ENCODE peak calls at places on chromosomes 13 and 19, in eight cellular contexts. One of them, this sample, is unnamed.

GRCh38 chr19:39078436-39079200 is 5.5 kb upstream of the ACP7 start:
- DNase-seq in SIG-M5: no peak
- DNase-seq in PC-3: peak
- DNase-seq in T-helper 2 cell: no peak
- DNase-seq in NCI-H1417: no peak
- DNase-seq in stimulated activated CD8-positive, alpha-beta memory T cell treated with anti-CD3 and anti-CD28 coated beads, Interleukin-4, amount 100 ng/mL, for 4 hours: no peak
- DNase-seq in hepatic stellate cell: peak
- DNase-seq in GOT3: peak
- DNase-seq in this sample: peak

GRCh38 chr13:98927954-98928927 is 49.6 kb downstream of the DOCK9 start:
- DNase-seq in stimulated activated CD8-positive, alpha-beta memory T cell treated with anti-CD3 and anti-CD28 coated beads, Interleukin-4, amount 100 ng/mL, for 4 hours: no peak
- DNase-seq in NCI-H1417: no peak
- DNase-seq in PC-3: no peak
- DNase-seq in T-helper 2 cell: no peak
- DNase-seq in hepatic stellate cell: no peak
- DNase-seq in GOT3: no peak
- DNase-seq in SIG-M5: no peak
- DNase-seq in this sample: peak

GRCh38 chr19:47273313-47274070 is 1.2 kb upstream of the INAFM1 start:
- DNase-seq in NCI-H1417: peak
- DNase-seq in stimulated activated CD8-positive, alpha-beta memory T cell treated with anti-CD3 and anti-CD28 coated beads, Interleukin-4, amount 100 ng/mL, for 4 hours: peak
- DNase-seq in hepatic stellate cell: peak
- DNase-seq in GOT3: peak
- DNase-seq in SIG-M5: no peak
- DNase-seq in T-helper 2 cell: peak
- DNase-seq in PC-3: peak
- DNase-seq in this sample: peak

GRCh38 chr13:39450176-39450575 is 152.8 kb downstream of the LHFPL6 start:
- DNase-seq in T-helper 2 cell: no peak
- DNase-seq in PC-3: no peak
- DNase-seq in hepatic stellate cell: no peak
- DNase-seq in SIG-M5: no peak
- DNase-seq in GOT3: no peak
- DNase-seq in NCI-H1417: no peak
- DNase-seq in stimulated activated CD8-positive, alpha-beta memory T cell treated with anti-CD3 and anti-CD28 coated beads, Interleukin-4, amount 100 ng/mL, for 4 hours: no peak
- DNase-seq in this sample: no peak

GRCh38 chr19:18313398-18313797 is 9.5 kb downstream of the LSM4 start:
- DNase-seq in stimulated activated CD8-positive, alpha-beta memory T cell treated with anti-CD3 and anti-CD28 coated beads, Interleukin-4, amount 100 ng/mL, for 4 hours: no peak
- DNase-seq in SIG-M5: no peak
- DNase-seq in T-helper 2 cell: no peak
- DNase-seq in hepatic stellate cell: no peak
- DNase-seq in PC-3: no peak
- DNase-seq in NCI-H1417: no peak
- DNase-seq in GOT3: no peak
- DNase-seq in this sample: no peak

GRCh38 chr13:52615817-52616216 is 26.4 kb upstream of the HNRNPA1L2 start:
- DNase-seq in stimulated activated CD8-positive, alpha-beta memory T cell treated with anti-CD3 and anti-CD28 coated beads, Interleukin-4, amount 100 ng/mL, for 4 hours: no peak
- DNase-seq in GOT3: no peak
- DNase-seq in SIG-M5: no peak
- DNase-seq in NCI-H1417: no peak
- DNase-seq in hepatic stellate cell: peak
- DNase-seq in T-helper 2 cell: no peak
- DNase-seq in PC-3: no peak
- DNase-seq in this sample: peak

GRCh38 chr13:112060899-112061366 is 6.0 kb upstream of the SOX1 start:
- DNase-seq in NCI-H1417: no peak
- DNase-seq in PC-3: no peak
- DNase-seq in SIG-M5: no peak
- DNase-seq in hepatic stellate cell: no peak
- DNase-seq in stimulated activated CD8-positive, alpha-beta memory T cell treated with anti-CD3 and anti-CD28 coated beads, Interleukin-4, amount 100 ng/mL, for 4 hours: no peak
- DNase-seq in GOT3: no peak
- DNase-seq in T-helper 2 cell: no peak
- DNase-seq in this sample: no peak

GRCh38 chr13:20721454-20722357 is 18.2 kb downstream of the IL17D start:
- DNase-seq in PC-3: peak
- DNase-seq in SIG-M5: no peak
- DNase-seq in NCI-H1417: peak
- DNase-seq in stimulated activated CD8-positive, alpha-beta memory T cell treated with anti-CD3 and anti-CD28 coated beads, Interleukin-4, amount 100 ng/mL, for 4 hours: no peak
- DNase-seq in T-helper 2 cell: no peak
- DNase-seq in hepatic stellate cell: peak
- DNase-seq in GOT3: no peak
- DNase-seq in this sample: peak

GRCh38 chr13:104387514-104387913 is 1321.3 kb upstream of the SLC10A2 start:
- DNase-seq in SIG-M5: no peak
- DNase-seq in stimulated activated CD8-positive, alpha-beta memory T cell treated with anti-CD3 and anti-CD28 coated beads, Interleukin-4, amount 100 ng/mL, for 4 hours: no peak
- DNase-seq in T-helper 2 cell: no peak
- DNase-seq in hepatic stellate cell: no peak
- DNase-seq in PC-3: no peak
- DNase-seq in GOT3: no peak
- DNase-seq in NCI-H1417: no peak
- DNase-seq in this sample: no peak

GRCh38 chr19:38731654-38732301 is 12.5 kb downstream of the CAPN12 start:
- DNase-seq in NCI-H1417: peak
- DNase-seq in GOT3: no peak
- DNase-seq in SIG-M5: no peak
- DNase-seq in stimulated activated CD8-positive, alpha-beta memory T cell treated with anti-CD3 and anti-CD28 coated beads, Interleukin-4, amount 100 ng/mL, for 4 hours: no peak
- DNase-seq in T-helper 2 cell: no peak
- DNase-seq in hepatic stellate cell: no peak
- DNase-seq in PC-3: no peak
- DNase-seq in this sample: no peak

GRCh38 chr13:43316997-43317396 is 293.6 kb downstream of the DNAJC15 start:
- DNase-seq in stimulated activated CD8-positive, alpha-beta memory T cell treated with anti-CD3 and anti-CD28 coated beads, Interleukin-4, amount 100 ng/mL, for 4 hours: no peak
- DNase-seq in NCI-H1417: no peak
- DNase-seq in T-helper 2 cell: no peak
- DNase-seq in GOT3: no peak
- DNase-seq in PC-3: no peak
- DNase-seq in SIG-M5: no peak
- DNase-seq in hepatic stellate cell: no peak
- DNase-seq in this sample: peak

GRCh38 chr13:95388420-95389079 is 87.3 kb upstream of the ABCC4 start:
- DNase-seq in stimulated activated CD8-positive, alpha-beta memory T cell treated with anti-CD3 and anti-CD28 coated beads, Interleukin-4, amount 100 ng/mL, for 4 hours: no peak
- DNase-seq in PC-3: no peak
- DNase-seq in GOT3: no peak
- DNase-seq in SIG-M5: peak
- DNase-seq in T-helper 2 cell: no peak
- DNase-seq in NCI-H1417: no peak
- DNase-seq in hepatic stellate cell: no peak
- DNase-seq in this sample: no peak

GRCh38 chr13:40562975-40563349 is 103.5 kb downstream of the FOXO1 start:
- DNase-seq in PC-3: no peak
- DNase-seq in T-helper 2 cell: no peak
- DNase-seq in SIG-M5: no peak
- DNase-seq in stimulated activated CD8-positive, alpha-beta memory T cell treated with anti-CD3 and anti-CD28 coated beads, Interleukin-4, amount 100 ng/mL, for 4 hours: no peak
- DNase-seq in hepatic stellate cell: no peak
- DNase-seq in GOT3: no peak
- DNase-seq in NCI-H1417: no peak
- DNase-seq in this sample: no peak

GRCh38 chr13:100396771-100397170 is 191.8 kb downstream of the GGACT start:
- DNase-seq in NCI-H1417: no peak
- DNase-seq in PC-3: no peak
- DNase-seq in GOT3: no peak
- DNase-seq in hepatic stellate cell: no peak
- DNase-seq in T-helper 2 cell: no peak
- DNase-seq in stimulated activated CD8-positive, alpha-beta memory T cell treated with anti-CD3 and anti-CD28 coated beads, Interleukin-4, amount 100 ng/mL, for 4 hours: no peak
- DNase-seq in SIG-M5: no peak
- DNase-seq in this sample: no peak

GRCh38 chr19:54336893-54337857 is 1.8 kb downstream of the LILRA4 start:
- DNase-seq in PC-3: no peak
- DNase-seq in stimulated activated CD8-positive, alpha-beta memory T cell treated with anti-CD3 and anti-CD28 coated beads, Interleukin-4, amount 100 ng/mL, for 4 hours: no peak
- DNase-seq in hepatic stellate cell: no peak
- DNase-seq in SIG-M5: no peak
- DNase-seq in GOT3: no peak
- DNase-seq in T-helper 2 cell: no peak
- DNase-seq in NCI-H1417: no peak
- DNase-seq in this sample: no peak

GRCh38 chr13:45331981-45332830 is 8.8 kb downstream of the TPT1 start:
- DNase-seq in stimulated activated CD8-positive, alpha-beta memory T cell treated with anti-CD3 and anti-CD28 coated beads, Interleukin-4, amount 100 ng/mL, for 4 hours: no peak
- DNase-seq in hepatic stellate cell: peak
- DNase-seq in T-helper 2 cell: no peak
- DNase-seq in NCI-H1417: no peak
- DNase-seq in SIG-M5: no peak
- DNase-seq in PC-3: peak
- DNase-seq in GOT3: no peak
- DNase-seq in this sample: peak

GRCh38 chr19:4173479-4174211 is 8.7 kb downstream of the SIRT6 start:
- DNase-seq in GOT3: no peak
- DNase-seq in NCI-H1417: no peak
- DNase-seq in SIG-M5: no peak
- DNase-seq in stimulated activated CD8-positive, alpha-beta memory T cell treated with anti-CD3 and anti-CD28 coated beads, Interleukin-4, amount 100 ng/mL, for 4 hours: no peak
- DNase-seq in PC-3: no peak
- DNase-seq in hepatic stellate cell: no peak
- DNase-seq in T-helper 2 cell: no peak
- DNase-seq in this sample: no peak

GRCh38 chr19:42088471-42089190 is 12.7 kb downstream of the ZNF574 start:
- DNase-seq in hepatic stellate cell: peak
- DNase-seq in SIG-M5: no peak
- DNase-seq in NCI-H1417: no peak
- DNase-seq in PC-3: no peak
- DNase-seq in T-helper 2 cell: no peak
- DNase-seq in stimulated activated CD8-positive, alpha-beta memory T cell treated with anti-CD3 and anti-CD28 coated beads, Interleukin-4, amount 100 ng/mL, for 4 hours: no peak
- DNase-seq in GOT3: no peak
- DNase-seq in this sample: peak

GRCh38 chr19:42143341-42144234 is 11.3 kb upstream of the POU2F2 start:
- DNase-seq in SIG-M5: no peak
- DNase-seq in GOT3: no peak
- DNase-seq in PC-3: peak
- DNase-seq in T-helper 2 cell: no peak
- DNase-seq in NCI-H1417: no peak
- DNase-seq in hepatic stellate cell: no peak
- DNase-seq in stimulated activated CD8-positive, alpha-beta memory T cell treated with anti-CD3 and anti-CD28 coated beads, Interleukin-4, amount 100 ng/mL, for 4 hours: no peak
- DNase-seq in this sample: peak

GRCh38 chr13:39779337-39780270 is 124.1 kb downstream of the COG6 start:
- DNase-seq in NCI-H1417: no peak
- DNase-seq in PC-3: peak
- DNase-seq in stimulated activated CD8-positive, alpha-beta memory T cell treated with anti-CD3 and anti-CD28 coated beads, Interleukin-4, amount 100 ng/mL, for 4 hours: no peak
- DNase-seq in hepatic stellate cell: no peak
- DNase-seq in GOT3: no peak
- DNase-seq in SIG-M5: no peak
- DNase-seq in T-helper 2 cell: no peak
- DNase-seq in this sample: no peak

GRCh38 chr19:38704488-38705026 is 39.7 kb downstream of the CAPN12 start:
- DNase-seq in stimulated activated CD8-positive, alpha-beta memory T cell treated with anti-CD3 and anti-CD28 coated beads, Interleukin-4, amount 100 ng/mL, for 4 hours: no peak
- DNase-seq in hepatic stellate cell: no peak
- DNase-seq in T-helper 2 cell: no peak
- DNase-seq in GOT3: no peak
- DNase-seq in SIG-M5: no peak
- DNase-seq in NCI-H1417: no peak
- DNase-seq in PC-3: no peak
- DNase-seq in this sample: no peak

GRCh38 chr13:110340812-110341444 is 33.8 kb downstream of the COL4A2 start:
- DNase-seq in stimulated activated CD8-positive, alpha-beta memory T cell treated with anti-CD3 and anti-CD28 coated beads, Interleukin-4, amount 100 ng/mL, for 4 hours: peak
- DNase-seq in GOT3: no peak
- DNase-seq in SIG-M5: no peak
- DNase-seq in T-helper 2 cell: no peak
- DNase-seq in hepatic stellate cell: peak
- DNase-seq in NCI-H1417: no peak
- DNase-seq in PC-3: no peak
- DNase-seq in this sample: peak

GRCh38 chr13:36453518-36453917 is 21.2 kb downstream of the CCNA1 start:
- DNase-seq in stimulated activated CD8-positive, alpha-beta memory T cell treated with anti-CD3 and anti-CD28 coated beads, Interleukin-4, amount 100 ng/mL, for 4 hours: no peak
- DNase-seq in NCI-H1417: no peak
- DNase-seq in PC-3: peak
- DNase-seq in GOT3: no peak
- DNase-seq in SIG-M5: no peak
- DNase-seq in hepatic stellate cell: no peak
- DNase-seq in T-helper 2 cell: no peak
- DNase-seq in this sample: no peak

GRCh38 chr19:17522988-17523872 is 11.8 kb downstream of the PGLS start:
- DNase-seq in hepatic stellate cell: no peak
- DNase-seq in NCI-H1417: no peak
- DNase-seq in GOT3: no peak
- DNase-seq in PC-3: no peak
- DNase-seq in T-helper 2 cell: no peak
- DNase-seq in SIG-M5: peak
- DNase-seq in stimulated activated CD8-positive, alpha-beta memory T cell treated with anti-CD3 and anti-CD28 coated beads, Interleukin-4, amount 100 ng/mL, for 4 hours: peak
- DNase-seq in this sample: no peak

GRCh38 chr19:11227201-11227886 is 12.1 kb upstream of the ANGPTL8 start:
- DNase-seq in PC-3: peak
- DNase-seq in GOT3: no peak
- DNase-seq in NCI-H1417: no peak
- DNase-seq in T-helper 2 cell: no peak
- DNase-seq in hepatic stellate cell: no peak
- DNase-seq in stimulated activated CD8-positive, alpha-beta memory T cell treated with anti-CD3 and anti-CD28 coated beads, Interleukin-4, amount 100 ng/mL, for 4 hours: no peak
- DNase-seq in SIG-M5: no peak
- DNase-seq in this sample: no peak

GRCh38 chr19:40284501-40285352 is at the start of gene AKT2:
- DNase-seq in T-helper 2 cell: peak
- DNase-seq in GOT3: peak
- DNase-seq in NCI-H1417: peak
- DNase-seq in PC-3: no peak
- DNase-seq in stimulated activated CD8-positive, alpha-beta memory T cell treated with anti-CD3 and anti-CD28 coated beads, Interleukin-4, amount 100 ng/mL, for 4 hours: peak
- DNase-seq in hepatic stellate cell: peak
- DNase-seq in SIG-M5: no peak
- DNase-seq in this sample: no peak

GRCh38 chr19:4083677-4084546 is 17.2 kb upstream of the ZBTB7A start:
- DNase-seq in stimulated activated CD8-positive, alpha-beta memory T cell treated with anti-CD3 and anti-CD28 coated beads, Interleukin-4, amount 100 ng/mL, for 4 hours: no peak
- DNase-seq in hepatic stellate cell: no peak
- DNase-seq in SIG-M5: no peak
- DNase-seq in T-helper 2 cell: no peak
- DNase-seq in PC-3: peak
- DNase-seq in NCI-H1417: no peak
- DNase-seq in GOT3: no peak
- DNase-seq in this sample: no peak